ENCODE peak calls at places on chromosomes 13 and 19, in ten cellular contexts. One of them, this sample, is unnamed.
A peak's percentile ranks its signal among the peaks of the same experiment; 100 is the strongest.

GRCh38 chr13:96104516-96104915 is 14.6 kb downstream of the HS6ST3 start:
- DNase-seq in IMR-90: no peak
- DNase-seq in testis: no peak
- DNase-seq in body of pancreas: no peak
- DNase-seq in tibial nerve: no peak
- DNase-seq in HCT116: no peak
- DNase-seq in sigmoid colon: no peak
- DNase-seq in suprapubic skin: no peak
- DNase-seq in breast epithelium: no peak
- DNase-seq in gastrocnemius medialis: no peak
- DNase-seq in this sample: no peak

GRCh38 chr19:38173324-38174041 is 50.5 kb downstream of the DPF1 start:
- DNase-seq in IMR-90: peak; percentile 36
- DNase-seq in suprapubic skin: peak; percentile 81
- DNase-seq in body of pancreas: peak; percentile 64
- DNase-seq in sigmoid colon: no peak
- DNase-seq in HCT116: no peak
- DNase-seq in gastrocnemius medialis: peak; percentile 88
- DNase-seq in breast epithelium: no peak
- DNase-seq in tibial nerve: no peak
- DNase-seq in testis: no peak
- DNase-seq in this sample: no peak

GRCh38 chr19:3932931-3933810 is at the start of gene NMRK2:
- DNase-seq in breast epithelium: no peak
- DNase-seq in tibial nerve: no peak
- DNase-seq in IMR-90: no peak
- DNase-seq in sigmoid colon: no peak
- DNase-seq in suprapubic skin: no peak
- DNase-seq in body of pancreas: no peak
- DNase-seq in HCT116: no peak
- DNase-seq in testis: no peak
- DNase-seq in gastrocnemius medialis: peak; percentile 65
- DNase-seq in this sample: no peak

GRCh38 chr13:51502206-51502651 is 49.4 kb upstream of the INTS6 start:
- DNase-seq in IMR-90: peak; percentile 59
- DNase-seq in gastrocnemius medialis: no peak
- DNase-seq in tibial nerve: no peak
- DNase-seq in HCT116: no peak
- DNase-seq in breast epithelium: no peak
- DNase-seq in body of pancreas: no peak
- DNase-seq in testis: no peak
- DNase-seq in sigmoid colon: no peak
- DNase-seq in suprapubic skin: no peak
- DNase-seq in this sample: no peak

GRCh38 chr19:28633223-28634030 is 579.5 kb downstream of the UQCRFS1 start:
- DNase-seq in suprapubic skin: no peak
- DNase-seq in sigmoid colon: no peak
- DNase-seq in gastrocnemius medialis: no peak
- DNase-seq in HCT116: no peak
- DNase-seq in body of pancreas: peak; percentile 43
- DNase-seq in breast epithelium: no peak
- DNase-seq in testis: peak; percentile 55
- DNase-seq in IMR-90: peak; percentile 1
- DNase-seq in tibial nerve: no peak
- DNase-seq in this sample: peak; percentile 65

GRCh38 chr13:25059166-25059565 is 36.8 kb upstream of the PABPC3 start:
- DNase-seq in testis: no peak
- DNase-seq in gastrocnemius medialis: no peak
- DNase-seq in HCT116: no peak
- DNase-seq in breast epithelium: no peak
- DNase-seq in suprapubic skin: no peak
- DNase-seq in tibial nerve: no peak
- DNase-seq in IMR-90: no peak
- DNase-seq in sigmoid colon: no peak
- DNase-seq in body of pancreas: no peak
- DNase-seq in this sample: no peak

GRCh38 chr13:98910501-98910951 is 67.3 kb downstream of the DOCK9 start:
- DNase-seq in breast epithelium: no peak
- DNase-seq in HCT116: peak; percentile 15
- DNase-seq in IMR-90: peak; percentile 70
- DNase-seq in gastrocnemius medialis: no peak
- DNase-seq in testis: no peak
- DNase-seq in sigmoid colon: no peak
- DNase-seq in body of pancreas: no peak
- DNase-seq in suprapubic skin: no peak
- DNase-seq in tibial nerve: no peak
- DNase-seq in this sample: no peak

GRCh38 chr13:108902557-108903155 is 273.2 kb downstream of the MYO16 start:
- DNase-seq in suprapubic skin: no peak
- DNase-seq in body of pancreas: no peak
- DNase-seq in gastrocnemius medialis: no peak
- DNase-seq in testis: peak; percentile 29
- DNase-seq in breast epithelium: no peak
- DNase-seq in tibial nerve: no peak
- DNase-seq in IMR-90: no peak
- DNase-seq in HCT116: no peak
- DNase-seq in sigmoid colon: no peak
- DNase-seq in this sample: no peak

GRCh38 chr13:99051768-99052455 is 74.0 kb upstream of the DOCK9 start:
- DNase-seq in gastrocnemius medialis: no peak
- DNase-seq in body of pancreas: no peak
- DNase-seq in HCT116: no peak
- DNase-seq in breast epithelium: no peak
- DNase-seq in IMR-90: no peak
- DNase-seq in suprapubic skin: no peak
- DNase-seq in testis: no peak
- DNase-seq in sigmoid colon: no peak
- DNase-seq in tibial nerve: no peak
- DNase-seq in this sample: no peak

GRCh38 chr19:14440049-14440448 is 6.9 kb downstream of the PKN1 start:
- DNase-seq in body of pancreas: peak; percentile 70
- DNase-seq in testis: peak; percentile 45
- DNase-seq in IMR-90: no peak
- DNase-seq in tibial nerve: peak; percentile 33
- DNase-seq in HCT116: no peak
- DNase-seq in sigmoid colon: peak; percentile 78
- DNase-seq in suprapubic skin: no peak
- DNase-seq in gastrocnemius medialis: peak; percentile 22
- DNase-seq in breast epithelium: no peak
- DNase-seq in this sample: peak; percentile 75

GRCh38 chr13:45511310-45512147 is 46.8 kb downstream of the COG3 start:
- DNase-seq in gastrocnemius medialis: no peak
- DNase-seq in sigmoid colon: no peak
- DNase-seq in suprapubic skin: no peak
- DNase-seq in IMR-90: peak; percentile 83
- DNase-seq in HCT116: peak; percentile 43
- DNase-seq in breast epithelium: no peak
- DNase-seq in tibial nerve: no peak
- DNase-seq in body of pancreas: peak; percentile 58
- DNase-seq in testis: peak; percentile 58
- DNase-seq in this sample: no peak

GRCh38 chr19:48513289-48514122 is 1.9 kb upstream of the LMTK3 start:
- DNase-seq in testis: peak; percentile 82
- DNase-seq in sigmoid colon: peak; percentile 75
- DNase-seq in body of pancreas: peak; percentile 80
- DNase-seq in HCT116: peak; percentile 69
- DNase-seq in IMR-90: peak; percentile 64
- DNase-seq in breast epithelium: no peak
- DNase-seq in gastrocnemius medialis: peak; percentile 22
- DNase-seq in tibial nerve: no peak
- DNase-seq in suprapubic skin: no peak
- DNase-seq in this sample: peak; percentile 72

GRCh38 chr19:50796128-50796633 is 6.0 kb downstream of the ACP4 start:
- DNase-seq in IMR-90: no peak
- DNase-seq in HCT116: no peak
- DNase-seq in body of pancreas: no peak
- DNase-seq in testis: no peak
- DNase-seq in gastrocnemius medialis: no peak
- DNase-seq in tibial nerve: no peak
- DNase-seq in breast epithelium: no peak
- DNase-seq in suprapubic skin: no peak
- DNase-seq in sigmoid colon: no peak
- DNase-seq in this sample: no peak

GRCh38 chr13:27338816-27339215 is 68.2 kb downstream of the RASL11A start:
- DNase-seq in sigmoid colon: no peak
- DNase-seq in IMR-90: no peak
- DNase-seq in breast epithelium: no peak
- DNase-seq in HCT116: peak; percentile 36
- DNase-seq in testis: no peak
- DNase-seq in gastrocnemius medialis: no peak
- DNase-seq in suprapubic skin: no peak
- DNase-seq in body of pancreas: no peak
- DNase-seq in tibial nerve: no peak
- DNase-seq in this sample: no peak

DNA sequence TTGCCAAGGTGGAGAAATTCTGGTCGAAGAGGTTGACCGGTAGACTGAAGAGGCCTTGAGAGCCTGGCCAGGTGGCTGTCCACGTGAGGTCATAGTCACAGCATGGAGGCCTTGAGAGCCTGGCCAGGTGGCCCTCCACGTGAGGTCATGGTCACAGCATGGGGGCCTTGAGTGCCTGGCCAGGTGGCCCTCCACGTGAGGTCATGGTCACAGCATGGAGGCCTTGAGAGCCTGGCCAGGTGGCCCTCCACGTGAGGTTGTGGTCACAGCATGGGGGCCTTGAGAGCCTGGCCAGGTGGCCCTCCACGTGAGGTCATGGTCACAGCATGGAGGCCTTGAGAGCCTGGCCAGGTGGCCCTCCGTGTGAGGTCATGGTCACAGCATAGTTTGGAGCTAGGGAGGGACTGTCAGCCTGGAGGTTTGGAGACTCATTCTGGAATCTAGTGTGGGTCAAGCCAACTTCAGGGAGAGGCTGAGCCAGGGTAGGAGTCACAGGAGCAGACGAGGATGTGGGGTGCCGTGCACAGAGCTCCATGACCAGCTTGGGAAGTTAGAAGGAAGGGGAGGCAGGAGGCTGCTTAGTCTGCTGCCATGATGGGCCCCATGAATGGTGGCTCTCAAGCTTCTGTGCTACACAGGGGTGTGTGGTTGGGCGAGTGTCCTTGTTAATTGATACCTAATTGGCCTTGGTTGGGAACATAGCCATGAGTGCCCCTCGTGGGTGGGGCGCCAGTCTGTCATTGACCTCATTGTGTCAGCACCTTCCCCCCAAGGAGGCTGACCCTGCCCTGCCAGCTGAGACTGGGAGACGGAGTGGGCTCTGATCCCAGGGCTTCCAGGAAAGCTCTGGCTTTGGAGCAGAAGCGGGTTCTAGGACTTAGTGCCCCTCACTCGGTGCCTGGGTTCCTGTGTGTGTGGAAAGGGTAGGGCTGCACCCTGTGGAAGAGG is 4.0 kb downstream of the LENG9 start:
- DNase-seq in suprapubic skin: peak; percentile 69
- DNase-seq in breast epithelium: no peak
- DNase-seq in testis: no peak
- DNase-seq in gastrocnemius medialis: no peak
- DNase-seq in tibial nerve: no peak
- DNase-seq in sigmoid colon: no peak
- DNase-seq in IMR-90: no peak
- DNase-seq in HCT116: no peak
- DNase-seq in body of pancreas: peak; percentile 92
- DNase-seq in this sample: no peak
- TF ChIP-seq POLR2A in suprapubic skin: no peak
- TF ChIP-seq POLR2A in breast epithelium: no peak
- TF ChIP-seq POLR2A in testis: no peak
- TF ChIP-seq POLR2A in gastrocnemius medialis: no peak
- TF ChIP-seq POLR2A in tibial nerve: no peak
- TF ChIP-seq POLR2A in sigmoid colon: no peak
- TF ChIP-seq POLR2A in IMR-90: no peak
- TF ChIP-seq POLR2A in HCT116: no peak
- TF ChIP-seq POLR2A in body of pancreas: peak; percentile 58
- TF ChIP-seq POLR2A in this sample: no peak

GRCh38 chr13:21671793-21672680 is 1.2 kb downstream of the FGF9 start:
- DNase-seq in breast epithelium: no peak
- DNase-seq in testis: no peak
- DNase-seq in tibial nerve: no peak
- DNase-seq in body of pancreas: no peak
- DNase-seq in sigmoid colon: no peak
- DNase-seq in IMR-90: no peak
- DNase-seq in gastrocnemius medialis: no peak
- DNase-seq in HCT116: no peak
- DNase-seq in suprapubic skin: no peak
- DNase-seq in this sample: no peak
- H3K4me3 ChIP-seq in breast epithelium: no peak overlapping the region
- H3K4me3 ChIP-seq in testis: peak overlapping the region; percentile 62
- H3K4me3 ChIP-seq in tibial nerve: peak overlapping the region; percentile 74
- H3K4me3 ChIP-seq in body of pancreas: peak overlapping the region; percentile 31
- H3K4me3 ChIP-seq in sigmoid colon: peak overlapping the region; percentile 62
- H3K4me3 ChIP-seq in IMR-90: peak overlapping the region; percentile 24
- H3K4me3 ChIP-seq in gastrocnemius medialis: peak overlapping the region; percentile 83
- H3K4me3 ChIP-seq in HCT116: peak overlapping the region; percentile 47
- H3K4me3 ChIP-seq in suprapubic skin: peak overlapping the region; percentile 62
- H3K4me3 ChIP-seq in this sample: no peak overlapping the region

GRCh38 chr13:28754698-28755545 is 36.2 kb upstream of the SLC46A3 start:
- DNase-seq in IMR-90: peak; percentile 13
- DNase-seq in testis: no peak
- DNase-seq in suprapubic skin: no peak
- DNase-seq in gastrocnemius medialis: no peak
- DNase-seq in breast epithelium: no peak
- DNase-seq in body of pancreas: peak; percentile 23
- DNase-seq in sigmoid colon: no peak
- DNase-seq in tibial nerve: no peak
- DNase-seq in HCT116: peak; percentile 19
- DNase-seq in this sample: peak; percentile 52
- H3K27ac ChIP-seq in IMR-90: no peak overlapping the region
- H3K27ac ChIP-seq in testis: peak overlapping the region; percentile 26
- H3K27ac ChIP-seq in suprapubic skin: peak overlapping the region; percentile 3
- H3K27ac ChIP-seq in gastrocnemius medialis: peak overlapping the region; percentile 72
- H3K27ac ChIP-seq in breast epithelium: peak overlapping the region; percentile 74
- H3K27ac ChIP-seq in body of pancreas: peak overlapping the region; percentile 35
- H3K27ac ChIP-seq in sigmoid colon: peak overlapping the region; percentile 63
- H3K27ac ChIP-seq in tibial nerve: no peak overlapping the region
- H3K27ac ChIP-seq in HCT116: peak overlapping the region; percentile 66
- H3K27ac ChIP-seq in this sample: peak overlapping the region; percentile 17

GRCh38 chr13:19586904-19587634 is 25.7 kb upstream of the TPTE2 start:
- DNase-seq in testis: peak; percentile 66
- DNase-seq in HCT116: no peak
- DNase-seq in suprapubic skin: no peak
- DNase-seq in body of pancreas: peak; percentile 12
- DNase-seq in IMR-90: peak; percentile 34
- DNase-seq in tibial nerve: no peak
- DNase-seq in gastrocnemius medialis: no peak
- DNase-seq in sigmoid colon: no peak
- DNase-seq in breast epithelium: no peak
- DNase-seq in this sample: peak; percentile 28
- TF ChIP-seq POLR2A in testis: no peak
- TF ChIP-seq POLR2A in HCT116: peak; percentile 27
- TF ChIP-seq POLR2A in suprapubic skin: no peak
- TF ChIP-seq POLR2A in body of pancreas: no peak
- TF ChIP-seq POLR2A in IMR-90: no peak
- TF ChIP-seq POLR2A in tibial nerve: no peak
- TF ChIP-seq POLR2A in gastrocnemius medialis: no peak
- TF ChIP-seq POLR2A in sigmoid colon: no peak
- TF ChIP-seq POLR2A in breast epithelium: no peak
- TF ChIP-seq POLR2A in this sample: no peak

DNA sequence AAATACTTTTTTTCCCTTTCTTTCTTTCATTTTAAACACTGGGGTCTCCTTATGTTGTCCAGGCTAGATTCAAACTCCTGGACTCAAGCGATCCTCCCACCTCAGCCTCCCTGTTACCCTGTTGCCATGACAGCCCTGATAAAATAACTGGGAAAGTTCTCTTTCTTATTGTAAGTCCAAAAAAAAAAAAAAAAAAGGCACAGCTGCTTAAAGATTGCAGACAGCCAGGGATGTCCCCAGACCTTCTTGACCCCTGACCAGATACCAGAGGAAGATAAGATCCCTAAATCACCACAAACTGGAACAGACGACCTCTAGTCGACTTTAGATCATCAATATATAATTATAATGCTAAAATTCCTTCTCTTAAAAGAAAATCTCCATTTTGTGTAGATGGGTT is 1.1 kb upstream of the MVB12A start:
- DNase-seq in tibial nerve: no peak
- DNase-seq in suprapubic skin: no peak
- DNase-seq in breast epithelium: no peak
- DNase-seq in body of pancreas: no peak
- DNase-seq in sigmoid colon: no peak
- DNase-seq in HCT116: no peak
- DNase-seq in testis: no peak
- DNase-seq in IMR-90: no peak
- DNase-seq in gastrocnemius medialis: no peak
- DNase-seq in this sample: no peak
- H3K4me3 ChIP-seq in tibial nerve: no peak overlapping the region
- H3K4me3 ChIP-seq in suprapubic skin: no peak overlapping the region
- H3K4me3 ChIP-seq in breast epithelium: no peak overlapping the region
- H3K4me3 ChIP-seq in body of pancreas: no peak overlapping the region
- H3K4me3 ChIP-seq in sigmoid colon: peak overlapping the region; percentile 76
- H3K4me3 ChIP-seq in HCT116: peak overlapping the region; percentile 53
- H3K4me3 ChIP-seq in testis: peak overlapping the region; percentile 86
- H3K4me3 ChIP-seq in IMR-90: no peak overlapping the region
- H3K4me3 ChIP-seq in gastrocnemius medialis: no peak overlapping the region
- H3K4me3 ChIP-seq in this sample: no peak overlapping the region